ENCODE peak calls at places on chromosome 12, in six cellular contexts. B is adrenal gland, Z is neural progenitor cell, H is HepG2, L is tibial artery, D is HCT116. F is an unnamed sample.

GRCh38 chr12:92073123-92073522 is 72.5 kb downstream of the BTG1 start:
- DNase-seq in B (no peak), Z (no peak), H (no peak), L (no peak), D (no peak), F (no peak)

GRCh38 chr12:11927311-11927935 is 143.3 kb upstream of the BCL2L14 start:
- DNase-seq in B (no peak), Z (peak; percentile 72), H (no peak), L (no peak), D (no peak), F (no peak)

GRCh38 chr12:80268924-80269749 is 169.8 kb downstream of the OTOGL start:
- DNase-seq in B (no peak), Z (no peak), H (no peak), L (no peak), D (peak; percentile 54), F (no peak)

GRCh38 chr12:122820838-122821271 is 14.4 kb upstream of the HIP1R start:
- DNase-seq in B (no peak), Z (no peak), H (no peak), L (no peak), D (no peak), F (no peak)

GRCh38 chr12:76158518-76159321 is 74.2 kb upstream of the NAP1L1 start:
- DNase-seq in B (peak; percentile 79), Z (peak; percentile 61), H (peak; percentile 53), L (no peak), D (peak; percentile 34), F (no peak)

GRCh38 chr12:69141074-69141473 is 98.3 kb upstream of the CPSF6 start:
- DNase-seq in B (no peak), Z (no peak), H (no peak), L (no peak), D (no peak), F (no peak)

GRCh38 chr12:57927086-57927485 is 14.3 kb upstream of the ATP23 start:
- DNase-seq in B (no peak), Z (no peak), H (no peak), L (no peak), D (no peak), F (no peak)

GRCh38 chr12:17264603-17265002 is 658.6 kb upstream of the LMO3 start:
- DNase-seq in B (no peak), Z (no peak), H (no peak), L (no peak), D (no peak), F (no peak)

GRCh38 chr12:72323881-72324280 is 51.7 kb downstream of the TRHDE start:
- DNase-seq in B (no peak), Z (no peak), H (no peak), L (no peak), D (no peak), F (no peak)

DNA sequence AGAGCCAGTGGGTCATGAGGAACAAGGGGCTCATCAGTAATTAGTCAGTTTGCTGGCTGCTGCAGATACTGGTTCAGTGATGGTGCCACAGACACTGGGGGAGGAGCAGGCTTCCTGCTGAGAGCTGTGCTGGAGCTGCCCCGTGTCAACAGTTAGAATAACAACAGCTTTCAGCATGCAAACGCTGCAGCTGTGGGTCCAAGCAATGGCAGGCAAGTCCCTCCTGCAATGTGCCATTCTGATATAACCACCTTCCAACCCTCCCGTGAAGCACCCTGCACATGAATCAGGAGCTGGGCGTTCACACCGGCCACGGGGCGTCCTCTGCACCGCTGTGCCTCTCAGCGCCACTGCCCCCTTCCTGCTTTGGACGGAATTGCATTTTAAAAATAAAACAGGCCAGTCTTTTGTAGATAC is 258.4 kb upstream of the SFSWAP start:
- DNase-seq in B (no peak), Z (peak; percentile 54), H (peak; percentile 15), L (no peak), D (no peak), F (no peak)
- TF ChIP-seq CTCF in B (peak; percentile 30), Z (peak; percentile 63), H (peak; percentile 75), L (no peak), D (peak; percentile 71), F (peak; percentile 34)

GRCh38 chr12:115830633-115831032 is 446.9 kb downstream of the MED13L start:
- DNase-seq in B (no peak), Z (no peak), H (no peak), L (no peak), D (no peak), F (no peak)

GRCh38 chr12:115823635-115824034 is 453.9 kb downstream of the MED13L start:
- DNase-seq in B (peak; percentile 51), Z (no peak), H (no peak), L (no peak), D (no peak), F (no peak)

GRCh38 chr12:115824936-115825602 is 452.4 kb downstream of the MED13L start:
- DNase-seq in B (no peak), Z (no peak), H (no peak), L (no peak), D (no peak), F (no peak)

GRCh38 chr12:115830070-115830469 is 447.4 kb downstream of the MED13L start:
- DNase-seq in B (no peak), Z (no peak), H (no peak), L (no peak), D (no peak), F (no peak)

GRCh38 chr12:115828151-115828550 is 449.3 kb downstream of the MED13L start:
- DNase-seq in B (no peak), Z (no peak), H (no peak), L (no peak), D (no peak), F (no peak)
- H3K27ac ChIP-seq in B (no peak overlapping the region), Z (no peak overlapping the region), H (no peak overlapping the region), L (no peak overlapping the region), D (no peak overlapping the region), F (no peak overlapping the region)

DNA sequence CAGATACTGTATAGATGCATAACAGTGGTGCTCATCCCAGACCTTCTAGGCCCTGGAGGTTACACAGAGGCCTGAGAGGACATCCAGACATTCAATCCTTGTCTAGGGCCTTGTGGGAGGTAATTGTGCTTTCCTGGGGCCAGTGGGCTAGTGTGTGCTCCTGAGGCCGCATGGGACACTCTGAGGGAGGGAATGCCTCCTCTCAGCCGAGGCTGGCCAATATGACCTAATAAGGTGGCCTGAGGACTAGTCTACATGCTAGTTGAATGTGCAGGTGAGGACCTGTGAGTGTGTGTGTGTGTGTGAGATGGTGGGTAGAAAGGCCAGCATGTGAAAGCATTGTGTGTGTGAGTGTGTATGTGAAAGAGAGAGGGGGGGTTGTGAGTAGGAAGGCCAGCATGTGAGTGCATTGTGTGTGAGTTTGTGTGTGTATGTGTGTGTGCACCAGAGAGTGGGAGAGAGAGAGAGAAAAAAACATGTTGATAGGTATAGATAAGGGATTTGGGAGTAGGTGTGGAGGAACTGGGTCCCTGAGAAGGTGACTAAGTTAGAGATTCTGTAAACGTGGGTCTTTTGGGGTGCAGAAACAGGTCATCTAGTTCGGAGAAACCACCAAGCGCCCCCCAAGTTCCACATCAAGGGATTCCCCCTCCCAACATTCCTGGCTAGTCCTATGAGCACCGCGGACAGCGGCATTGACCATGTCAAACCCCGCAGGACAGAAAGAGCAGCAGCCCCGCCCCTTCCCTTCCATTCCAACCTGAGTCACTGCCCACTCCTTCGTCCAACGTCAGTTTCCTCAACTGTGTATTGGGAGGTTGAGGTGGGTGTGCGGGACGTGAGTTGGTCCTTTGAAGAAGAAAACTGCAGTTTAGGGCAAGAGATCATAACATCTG is 9.7 kb upstream of the KRT81 start:
- DNase-seq in B (no peak), Z (no peak), H (no peak), L (no peak), D (no peak), F (no peak)
- H3K4me1 ChIP-seq in B (no peaks in the 10 kb centered on the region), Z (no peaks in the 10 kb centered on the region), H (no peaks in the 10 kb centered on the region), L (no peaks in the 10 kb centered on the region), D (peaks cover 14% of the 10 kb centered on the region), F (no peaks in the 10 kb centered on the region)

GRCh38 chr12:53972152-53972702 is 699 bp upstream of the HOXC11 start:
- DNase-seq in B (no peak), Z (no peak), H (no peak), L (peak; percentile 82), D (no peak), F (no peak)
- TF ChIP-seq CTCF in B (no peak), Z (no peak), H (no peak), L (no peak), D (no peak), F (no peak)

GRCh38 chr12:89939468-89940215 is 231.0 kb upstream of the ATP2B1 start:
- DNase-seq in B (no peak), Z (no peak), H (no peak), L (no peak), D (no peak), F (no peak)

GRCh38 chr12:89945123-89945522 is 236.5 kb upstream of the ATP2B1 start:
- DNase-seq in B (no peak), Z (no peak), H (no peak), L (no peak), D (no peak), F (no peak)

GRCh38 chr12:89946518-89946917 is 237.9 kb upstream of the ATP2B1 start:
- DNase-seq in B (no peak), Z (no peak), H (no peak), L (no peak), D (no peak), F (no peak)

GRCh38 chr12:89947437-89948265 is 239.0 kb upstream of the ATP2B1 start:
- DNase-seq in B (peak; percentile 37), Z (no peak), H (no peak), L (no peak), D (no peak), F (no peak)

DNA sequence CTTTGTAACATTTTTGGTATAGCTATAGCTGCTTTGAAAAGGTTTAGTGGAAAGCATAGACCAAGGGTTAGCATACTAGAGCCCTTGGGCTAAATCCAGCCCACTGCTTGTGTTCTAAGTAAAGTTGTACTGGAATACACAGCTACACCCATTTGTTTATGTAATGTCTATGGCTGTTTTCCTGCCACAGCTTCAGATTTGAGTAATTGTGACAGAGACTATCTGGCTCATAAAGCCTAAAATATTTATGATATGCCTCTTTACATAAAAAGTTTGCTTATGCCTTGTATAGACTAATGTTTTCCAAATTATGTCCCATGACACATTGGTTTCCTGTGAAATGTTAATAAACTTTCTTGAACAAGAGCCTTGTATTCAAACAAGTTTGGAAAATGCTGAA is 234.8 kb upstream of the ATP2B1 start:
- DNase-seq in B (no peak), Z (no peak), H (no peak), L (no peak), D (no peak), F (no peak)
- H3K27ac ChIP-seq in B (no peak overlapping the region), Z (no peak overlapping the region), H (no peak overlapping the region), L (no peak overlapping the region), D (no peak overlapping the region), F (no peak overlapping the region)

DNA sequence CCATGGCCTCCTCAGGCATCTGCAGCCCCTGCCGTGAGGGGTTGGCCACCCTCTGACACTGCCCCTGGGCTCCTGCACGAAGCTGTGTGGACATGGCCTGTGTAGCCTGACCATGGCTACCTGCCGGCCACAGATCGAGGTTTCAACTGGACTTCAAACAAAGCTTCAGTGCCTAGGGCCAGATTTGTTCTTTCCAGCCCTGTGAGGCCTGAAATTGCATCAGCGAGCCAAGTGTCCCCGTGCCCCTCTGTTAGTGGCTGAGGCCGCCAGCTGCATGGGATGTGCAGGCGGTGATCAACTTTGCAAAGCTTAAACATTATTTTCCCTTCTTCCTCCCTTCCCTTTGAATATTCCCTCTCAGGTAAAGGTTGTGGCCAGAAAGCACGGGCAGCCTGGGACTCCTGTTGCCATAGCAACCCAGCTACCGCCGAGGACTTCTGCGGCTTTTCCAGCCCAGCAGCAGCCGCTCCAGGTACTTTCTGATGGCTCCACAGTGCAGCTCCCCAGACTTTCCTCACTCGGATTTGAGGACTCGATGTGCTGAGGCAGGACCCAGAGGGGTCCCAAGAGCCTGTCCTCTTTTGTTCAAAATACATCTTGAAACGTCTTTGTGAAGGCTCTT is 35.8 kb downstream of the DDX51 start:
- DNase-seq in B (no peak), Z (peak; percentile 83), H (no peak), L (no peak), D (no peak), F (no peak)
- H3K4me1 ChIP-seq in B (no peaks in the 10 kb centered on the region), Z (peaks cover 10% of the 10 kb centered on the region), H (no peaks in the 10 kb centered on the region), L (no peaks in the 10 kb centered on the region), D (no peaks in the 10 kb centered on the region), F (peaks cover 14% of the 10 kb centered on the region)